ENCODE peak calls at places on chromosomes 12 and 14, in nine cellular contexts. X, H, P, K, V, W, E, S and Y are unnamed samples.

GRCh38 chr12:96743606-96744005 is 163.5 kb upstream of the NEDD1 start:
- DNase-seq in H (no peak), P (no peak), W (no peak), V (no peak), S (no peak), K (no peak), X (peak; percentile 46), E (peak; percentile 50), Y (peak; percentile 34)

GRCh38 chr14:71121711-71122110 is 214.5 kb downstream of the PCNX1 start:
- DNase-seq in V (no peak), E (no peak), K (no peak), S (no peak), X (no peak), H (no peak), P (no peak), W (no peak), Y (no peak)

GRCh38 chr12:47734725-47735480 is 9.6 kb upstream of the ENDOU start:
- DNase-seq in V (no peak), S (no peak), H (no peak), X (no peak), K (no peak), W (no peak), P (no peak), E (no peak), Y (no peak)

GRCh38 chr12:132279184-132279889 is 50.1 kb downstream of the GALNT9 start:
- DNase-seq in W (no peak), X (no peak), S (no peak), P (no peak), K (no peak), H (no peak), V (peak; percentile 45), E (no peak), Y (peak; percentile 38)

GRCh38 chr14:52447236-52447635 is 105.1 kb downstream of the TXNDC16 start:
- DNase-seq in P (no peak), S (no peak), E (no peak), X (no peak), H (no peak), V (no peak), W (no peak), K (no peak), Y (no peak)

GRCh38 chr12:56206373-56207166 is 15.2 kb downstream of the RNF41 start:
- DNase-seq in E (peak; percentile 62), X (peak; percentile 45), P (peak; percentile 14), S (peak; percentile 62), K (peak; percentile 80), H (no peak), V (peak; percentile 77), W (no peak), Y (peak; percentile 57)

GRCh38 chr14:76405627-76406026 is 29.7 kb downstream of the ESRRB start:
- DNase-seq in E (no peak), X (no peak), H (no peak), P (no peak), K (no peak), S (no peak), W (no peak), V (no peak), Y (no peak)

GRCh38 chr12:60402996-60403395 is 807.2 kb downstream of the SLC16A7 start:
- DNase-seq in P (no peak), X (no peak), S (no peak), W (no peak), E (no peak), V (no peak), H (peak; percentile 31), K (no peak), Y (no peak)

GRCh38 chr14:106564058-106564643 is 1037.8 kb downstream of the TMEM121 start:
- DNase-seq in H (no peak), K (peak; percentile 46), E (no peak), W (no peak), S (peak; percentile 68), X (no peak), V (peak; percentile 49), P (peak; percentile 25), Y (no peak)

GRCh38 chr12:132356686-132357622 is 27.6 kb upstream of the GALNT9 start:
- DNase-seq in H (no peak), K (peak; percentile 85), W (no peak), V (peak; percentile 44), P (peak; percentile 8), E (peak; percentile 80), X (peak; percentile 48), S (no peak), Y (peak; percentile 56)

GRCh38 chr12:65892905-65893304 is 68.6 kb downstream of the HMGA2 start:
- DNase-seq in H (no peak), P (no peak), X (peak; percentile 79), W (no peak), S (peak; percentile 20), K (no peak), V (no peak), E (peak; percentile 94), Y (peak; percentile 88)

GRCh38 chr14:103623883-103624482 is 5.0 kb upstream of the KLC1 start:
- DNase-seq in H (no peak), K (peak; percentile 83), S (peak; percentile 64), V (no peak), X (no peak), P (no peak), E (no peak), W (no peak), Y (no peak)

GRCh38 chr12:130029151-130029550 is 125.3 kb upstream of the TMEM132D start:
- DNase-seq in P (no peak), H (no peak), X (no peak), W (no peak), S (no peak), E (no peak), V (no peak), K (no peak), Y (no peak)

GRCh38 chr12:1562813-1563412 is 31.5 kb downstream of the FBXL14 start:
- DNase-seq in X (peak; percentile 52), P (no peak), S (no peak), H (no peak), E (no peak), K (no peak), V (no peak), W (no peak), Y (no peak)

GRCh38 chr14:23033801-23034497 is 751 bp downstream of the PSMB5 start:
- DNase-seq in W (no peak), S (no peak), P (no peak), X (no peak), V (no peak), E (peak; percentile 11), H (no peak), K (no peak), Y (no peak)

GRCh38 chr12:101773560-101774206 is 34.4 kb upstream of the SYCP3 start:
- DNase-seq in K (peak; percentile 67), E (peak; percentile 64), P (peak; percentile 60), W (peak; percentile 79), V (peak; percentile 76), S (peak; percentile 81), H (peak; percentile 40), X (peak; percentile 77), Y (peak; percentile 68)

GRCh38 chr12:122740351-122740750 is 9.7 kb upstream of the HCAR1 start:
- DNase-seq in W (no peak), K (no peak), E (peak; percentile 10), P (no peak), X (no peak), S (no peak), H (no peak), V (no peak), Y (no peak)

GRCh38 chr12:122028601-122029560 is 7.2 kb downstream of the BCL7A start:
- DNase-seq in X (no peak), K (no peak), E (no peak), P (no peak), S (peak; percentile 74), W (no peak), V (no peak), H (no peak), Y (no peak)